ENCODE peak calls at places on chromosomes 16 and 17, in six cellular contexts. F, V, L, I, S and K are unnamed samples.

GRCh38 chr17:81831957-81832607 is 1.0 kb downstream of the MCRIP1 start:
- DNase-seq in I (no peak), V (peak), S (peak), F (no peak), L (no peak), K (peak)

GRCh38 chr16:85491798-85492616 is 121.1 kb upstream of the GSE1 start:
- DNase-seq in V (peak), L (peak), S (no peak), I (no peak), F (peak), K (no peak)

GRCh38 chr17:74810699-74811485 is 34.7 kb upstream of the NAT9 start:
- DNase-seq in I (no peak), L (no peak), F (no peak), S (no peak), V (no peak), K (no peak)

GRCh38 chr17:13584701-13585080 is 17.0 kb downstream of the HS3ST3A1 start:
- DNase-seq in L (no peak), F (no peak), V (peak), I (no peak), S (no peak), K (peak)

GRCh38 chr17:29162082-29162908 is 17.9 kb downstream of the MYO18A start:
- DNase-seq in L (no peak), V (no peak), I (no peak), S (no peak), F (no peak), K (no peak)

GRCh38 chr16:56877783-56878182 is 12.8 kb downstream of the SLC12A3 start:
- DNase-seq in S (no peak), I (no peak), F (no peak), V (no peak), L (no peak), K (no peak)

GRCh38 chr17:31721291-31722025 is 137.6 kb downstream of the COPRS start:
- DNase-seq in S (no peak), V (no peak), L (no peak), I (no peak), F (no peak), K (peak)

GRCh38 chr16:64866026-64866425 is 255.8 kb downstream of the CDH11 start:
- DNase-seq in S (no peak), L (no peak), F (no peak), V (no peak), I (no peak), K (peak)

GRCh38 chr17:68381076-68381900 is 76.0 kb downstream of the WIPI1 start:
- DNase-seq in F (no peak), I (no peak), L (peak), V (peak), S (no peak), K (peak)

GRCh38 chr16:84950906-84951305 is 60.4 kb downstream of the ZDHHC7 start:
- DNase-seq in I (no peak), V (no peak), L (no peak), S (no peak), F (peak), K (no peak)

GRCh38 chr17:9904277-9905077 is 594 bp downstream of the RCVRN start:
- DNase-seq in F (no peak), L (no peak), S (no peak), I (no peak), V (no peak), K (no peak)

GRCh38 chr17:55420776-55421178 is 858 bp downstream of the MMD start:
- DNase-seq in F (no peak), S (peak), L (no peak), I (no peak), V (peak), K (no peak)

GRCh38 chr17:29292992-29293889 is 707 bp downstream of the NUFIP2 start:
- DNase-seq in I (peak), L (no peak), F (peak), V (peak), S (peak), K (peak)

GRCh38 chr17:64461788-64462187 is 12.9 kb downstream of the MILR1 start:
- DNase-seq in L (no peak), I (no peak), F (no peak), V (no peak), S (no peak), K (no peak)

GRCh38 chr17:4573682-4574081 is 10.6 kb upstream of the SMTNL2 start:
- DNase-seq in I (no peak), F (no peak), L (no peak), V (no peak), S (peak), K (no peak)

GRCh38 chr16:20901441-20902112 is 1.0 kb downstream of the LYRM1 start:
- DNase-seq in I (no peak), L (peak), F (peak), S (no peak), V (peak), K (peak)

GRCh38 chr17:10421946-10422542 is at the start of gene MYH8:
- DNase-seq in S (no peak), I (no peak), V (no peak), L (no peak), F (no peak), K (no peak)

GRCh38 chr17:75774471-75774987 is 9.5 kb upstream of the GALK1 start:
- DNase-seq in V (no peak), L (no peak), F (no peak), I (no peak), S (no peak), K (no peak)

GRCh38 chr17:44097110-44097810 is 26.2 kb downstream of the HDAC5 start:
- DNase-seq in S (no peak), F (no peak), I (no peak), L (peak), V (peak), K (peak)

GRCh38 chr16:84739349-84740124 is 39.7 kb downstream of the USP10 start:
- DNase-seq in V (peak), S (no peak), L (peak), F (no peak), I (no peak), K (peak)

GRCh38 chr16:68700120-68700519 is 37.0 kb upstream of the CDH1 start:
- DNase-seq in I (no peak), F (no peak), L (no peak), V (peak), S (no peak), K (peak)

GRCh38 chr17:78400581-78401240 is 22.3 kb downstream of the PGS1 start:
- DNase-seq in S (no peak), V (no peak), L (no peak), F (no peak), I (no peak), K (no peak)

GRCh38 chr17:55567240-55568216 is 56.3 kb upstream of the SMIM36 start:
- DNase-seq in F (no peak), S (no peak), V (peak), L (no peak), I (no peak), K (no peak)